ENCODE peak calls at places on chromosomes 12 and 14, in six cellular contexts. B, E, K, Y, A and O are unnamed samples.

GRCh38 chr14:90518075-90518940 is 121.5 kb downstream of the CALM1 start:
- DNase-seq in K (no peak), B (no peak), E (no peak), A (no peak), Y (no peak), O (no peak)

GRCh38 chr12:11717533-11717961 is 68.1 kb downstream of the ETV6 start:
- DNase-seq in Y (no peak), B (no peak), K (peak), A (no peak), E (no peak), O (peak)

GRCh38 chr14:96978525-96979272 is 181.5 kb downstream of the VRK1 start:
- DNase-seq in E (no peak), A (no peak), K (no peak), B (no peak), Y (no peak), O (no peak)

GRCh38 chr14:53870997-53871396 is 85.6 kb downstream of the BMP4 start:
- DNase-seq in Y (no peak), B (no peak), E (no peak), K (no peak), A (no peak), O (no peak)

GRCh38 chr12:79374543-79374942 is 316.2 kb downstream of the PAWR start:
- DNase-seq in E (no peak), A (peak), B (no peak), K (no peak), Y (no peak), O (peak)

GRCh38 chr12:105451798-105452197 is 121.3 kb downstream of the C12orf75 start:
- DNase-seq in K (no peak), B (no peak), A (no peak), E (no peak), Y (no peak), O (no peak)

GRCh38 chr14:33229269-33229924 is 290.7 kb downstream of the NPAS3 start:
- DNase-seq in K (no peak), B (no peak), E (no peak), A (no peak), Y (no peak), O (peak)

GRCh38 chr14:93114713-93115068 is 1.0 kb downstream of the ITPK1 start:
- DNase-seq in E (no peak), Y (peak), A (no peak), B (no peak), K (no peak), O (no peak)

GRCh38 chr12:6819069-6820030 is 2.3 kb upstream of the GPR162 start:
- DNase-seq in E (no peak), B (no peak), A (peak), Y (no peak), K (no peak), O (no peak)

GRCh38 chr14:33782923-33783322 is 168.0 kb downstream of the EGLN3 start:
- DNase-seq in Y (no peak), B (no peak), E (no peak), A (no peak), K (no peak), O (no peak)

GRCh38 chr14:22333408-22334274 is 255.4 kb downstream of the DAD1 start:
- DNase-seq in B (no peak), K (peak), Y (no peak), E (no peak), A (peak), O (peak)

GRCh38 chr12:113261847-113262470 is 40.7 kb downstream of the TPCN1 start:
- DNase-seq in Y (no peak), K (peak), A (no peak), E (no peak), B (no peak), O (peak)

GRCh38 chr14:75427126-75427481 is 718 bp upstream of the JDP2 start:
- DNase-seq in A (no peak), Y (no peak), K (no peak), B (peak), E (no peak), O (no peak)

GRCh38 chr14:36684946-36685345 is 23.3 kb downstream of the PAX9 start:
- DNase-seq in Y (no peak), K (no peak), A (no peak), E (no peak), B (no peak), O (no peak)

GRCh38 chr14:24634158-24634557 is at the start of gene GZMB:
- DNase-seq in K (peak), B (no peak), A (no peak), Y (no peak), E (no peak), O (no peak)

GRCh38 chr14:51650721-51651387 is 856 bp upstream of the FRMD6 start:
- DNase-seq in A (peak), B (peak), K (no peak), Y (peak), E (peak), O (no peak)

GRCh38 chr12:26493656-26494055 is 298.3 kb downstream of the SSPN start:
- DNase-seq in E (no peak), Y (no peak), A (no peak), B (no peak), K (no peak), O (no peak)

GRCh38 chr12:9707864-9708808 is 24.8 kb downstream of the CLECL1 start:
- DNase-seq in B (peak), Y (peak), E (peak), A (peak), K (peak), O (peak)

GRCh38 chr14:65073605-65074201 is 28.6 kb downstream of the MAX start:
- DNase-seq in A (no peak), Y (no peak), B (no peak), E (no peak), K (no peak), O (no peak)

GRCh38 chr12:47317182-47317915 is 237.6 kb upstream of the AMIGO2 start:
- DNase-seq in B (no peak), E (no peak), K (no peak), A (no peak), Y (no peak), O (no peak)

GRCh38 chr12:67355428-67356385 is 86.5 kb downstream of the CAND1 start:
- DNase-seq in B (no peak), A (peak), K (peak), Y (peak), E (no peak), O (peak)

GRCh38 chr14:31887929-31888580 is 189.0 kb upstream of the ARHGAP5 start:
- DNase-seq in A (no peak), Y (no peak), E (no peak), B (no peak), K (no peak), O (no peak)

GRCh38 chr12:103639983-103640382 is 52.9 kb downstream of the STAB2 start:
- DNase-seq in Y (no peak), A (no peak), B (no peak), K (no peak), E (no peak), O (no peak)

GRCh38 chr14:101114726-101115481 is 211.4 kb upstream of the RTL1 start:
- DNase-seq in B (peak), A (no peak), E (no peak), Y (no peak), K (no peak), O (no peak)

GRCh38 chr14:71202881-71203280 is 295.6 kb downstream of the PCNX1 start:
- DNase-seq in K (peak), A (peak), E (no peak), Y (no peak), B (no peak), O (no peak)

GRCh38 chr14:105537580-105538474 is 11.4 kb downstream of the TMEM121 start:
- DNase-seq in A (peak), K (no peak), E (peak), Y (no peak), B (peak), O (no peak)

GRCh38 chr12:96302706-96303310 is 97.4 kb downstream of the CDK17 start:
- DNase-seq in K (no peak), B (no peak), Y (no peak), E (no peak), A (no peak), O (no peak)

GRCh38 chr14:69260246-69260978 is 454 bp downstream of the GALNT16 start:
- DNase-seq in E (peak), B (peak), Y (peak), K (peak), A (peak), O (peak)

GRCh38 chr12:65655074-65655493 is 169.2 kb upstream of the HMGA2 start:
- DNase-seq in B (no peak), A (no peak), K (peak), Y (no peak), E (no peak), O (peak)

GRCh38 chr12:93060666-93061413 is 131.7 kb upstream of the EEA1 start:
- DNase-seq in A (peak), E (no peak), Y (no peak), B (no peak), K (peak), O (peak)

GRCh38 chr12:76863005-76863670 is 15.7 kb downstream of the CSRP2 start:
- DNase-seq in B (no peak), A (no peak), E (no peak), Y (no peak), K (peak), O (peak)

GRCh38 chr14:64126548-64126947 is 167.6 kb downstream of the ESR2 start:
- DNase-seq in E (no peak), A (no peak), B (no peak), Y (no peak), K (no peak), O (no peak)

GRCh38 chr14:24219521-24219920 is 3.7 kb upstream of the MDP1 start:
- DNase-seq in Y (no peak), E (no peak), K (no peak), A (no peak), B (no peak), O (no peak)

GRCh38 chr12:111775205-111776193 is 8.8 kb downstream of the ALDH2 start:
- DNase-seq in Y (no peak), E (no peak), B (no peak), K (peak), A (peak), O (peak)

GRCh38 chr14:69580009-69580577 is 5.4 kb upstream of the CCDC177 start:
- DNase-seq in K (peak), Y (no peak), E (peak), B (peak), A (peak), O (peak)

GRCh38 chr14:94524093-94524492 is 14.8 kb upstream of the SERPINA12 start:
- DNase-seq in E (no peak), B (no peak), A (no peak), Y (no peak), K (no peak), O (no peak)

GRCh38 chr12:75571651-75572050 is 60.2 kb upstream of the KRR1 start:
- DNase-seq in B (no peak), Y (no peak), K (no peak), A (no peak), E (no peak), O (no peak)

GRCh38 chr12:6097384-6097783 is 27.1 kb downstream of the VWF start:
- DNase-seq in E (no peak), K (peak), B (no peak), A (no peak), Y (no peak), O (no peak)

GRCh38 chr12:106710143-106710893 is 64.2 kb upstream of the RIC8B start:
- DNase-seq in B (no peak), Y (peak), E (no peak), K (no peak), A (peak), O (no peak)

DNA sequence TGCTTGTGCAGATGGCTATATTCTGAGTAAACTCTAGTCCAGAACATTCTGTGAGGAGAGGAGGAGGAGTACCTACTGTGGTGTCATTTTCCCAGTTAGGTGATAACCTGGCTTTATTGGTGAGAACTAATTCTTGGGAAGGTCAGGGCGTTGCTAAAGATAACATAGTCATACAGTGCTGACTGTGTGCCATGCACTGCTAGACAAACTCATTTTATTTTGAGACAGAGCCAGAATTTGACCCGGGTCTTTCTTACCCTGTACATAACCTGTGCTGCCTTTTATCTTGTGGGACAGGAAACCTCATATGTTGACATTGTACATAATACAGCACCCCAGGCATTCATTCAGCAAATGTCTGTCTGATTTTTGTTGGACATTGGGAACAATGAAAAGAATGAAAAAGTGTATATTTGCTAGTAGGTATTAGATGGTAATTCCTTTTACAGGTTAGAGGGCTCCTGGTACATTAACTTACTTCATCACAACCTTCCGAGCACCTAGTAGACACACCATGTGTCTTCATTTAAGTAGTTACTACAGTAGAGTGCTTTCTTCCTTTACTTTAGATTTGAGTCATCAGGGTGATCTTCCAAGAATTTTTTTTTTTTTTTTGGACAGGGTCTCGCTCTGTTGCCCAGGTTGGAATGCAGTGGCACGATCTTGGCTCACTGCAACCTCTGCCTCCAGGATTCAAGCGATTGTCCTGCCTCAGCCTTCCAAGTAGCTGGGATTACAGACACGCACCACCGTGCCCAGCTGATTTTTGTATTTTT is 79.9 kb upstream of the TRAF3 start:
- DNase-seq in B (no peak), Y (no peak), K (no peak), A (no peak), E (no peak), O (no peak)
- H3K23ac ChIP-seq in B (no peak), Y (no peak), K (peak), A (no peak), E (no peak), O (no peak)

GRCh38 chr12:122067966-122068365 is 10.6 kb upstream of the MLXIP start:
- DNase-seq in E (no peak), K (peak), B (no peak), A (no peak), Y (no peak), O (peak)
- H3K23ac ChIP-seq in E (no peak), K (no peak), B (no peak), A (no peak), Y (peak), O (no peak)

GRCh38 chr12:13075786-13076570 is 27.5 kb downstream of the GSG1 start:
- DNase-seq in A (no peak), K (no peak), E (no peak), B (no peak), Y (no peak), O (no peak)
- H3K23ac ChIP-seq in A (no peak), K (no peak), E (no peak), B (no peak), Y (no peak), O (no peak)

GRCh38 chr14:60381909-60382308 is 104.0 kb downstream of the C14orf39 start:
- DNase-seq in B (no peak), A (no peak), Y (no peak), E (peak), K (no peak), O (no peak)
- H3K23ac ChIP-seq in B (no peak), A (no peak), Y (no peak), E (no peak), K (no peak), O (no peak)